ENCODE peak calls at places on chromosomes 3 and 15, in nine cellular contexts. J, N, G, E, K, D, T, Z and R are unnamed samples.

GRCh38 chr15:92069308-92070244 is 216.1 kb downstream of the SLCO3A1 start:
- DNase-seq in D (peak), K (peak), N (no peak), T (peak), E (no peak), Z (peak), G (peak), J (peak), R (peak)

GRCh38 chr3:123590685-123591450 is 6.0 kb upstream of the HACD2 start:
- DNase-seq in T (no peak), D (no peak), Z (no peak), E (no peak), G (no peak), K (no peak), J (no peak), N (no peak), R (no peak)

GRCh38 chr15:88127477-88127799 is 129.1 kb downstream of the NTRK3 start:
- DNase-seq in E (no peak), N (no peak), T (no peak), K (no peak), J (no peak), Z (no peak), G (no peak), D (no peak), R (no peak)

GRCh38 chr3:36911990-36912804 is 32.7 kb downstream of the TRANK1 start:
- DNase-seq in D (peak), E (no peak), N (no peak), G (no peak), T (peak), J (no peak), K (peak), Z (no peak), R (no peak)

GRCh38 chr3:4438296-4438695 is 28.8 kb downstream of the SUMF1 start:
- DNase-seq in D (no peak), Z (no peak), N (no peak), J (no peak), T (no peak), E (no peak), G (no peak), K (no peak), R (no peak)

GRCh38 chr3:105853801-105854432 is 14.9 kb downstream of the CBLB start:
- DNase-seq in E (no peak), G (no peak), Z (no peak), T (no peak), K (no peak), D (no peak), J (no peak), N (no peak), R (no peak)

GRCh38 chr15:88700716-88701115 is 61.9 kb downstream of the ISG20 start:
- DNase-seq in Z (no peak), D (no peak), K (no peak), E (no peak), T (no peak), G (no peak), N (no peak), J (no peak), R (no peak)

GRCh38 chr3:155664922-155665695 is 79.8 kb downstream of the PLCH1 start:
- DNase-seq in K (peak), D (peak), Z (no peak), G (no peak), N (peak), E (no peak), J (peak), T (peak), R (peak)

GRCh38 chr15:94503293-94503692 is 271.9 kb downstream of the MCTP2 start:
- DNase-seq in G (no peak), Z (no peak), K (no peak), T (no peak), D (no peak), J (no peak), N (no peak), E (no peak), R (no peak)

GRCh38 chr3:3200632-3201212 is 21.2 kb upstream of the CRBN start:
- DNase-seq in E (no peak), K (peak), N (peak), D (peak), T (peak), J (peak), G (no peak), Z (no peak), R (peak)

GRCh38 chr3:196012481-196012880 is 69.4 kb downstream of the TFRC start:
- DNase-seq in E (no peak), J (no peak), Z (no peak), K (no peak), G (no peak), D (no peak), T (no peak), N (no peak), R (no peak)

GRCh38 chr15:51460796-51461195 is 119.3 kb downstream of the GLDN start:
- DNase-seq in E (no peak), N (no peak), J (no peak), Z (no peak), G (no peak), T (no peak), K (no peak), D (no peak), R (peak)

GRCh38 chr3:184741259-184741556 is 29.3 kb upstream of the MAGEF1 start:
- DNase-seq in N (no peak), K (no peak), E (no peak), J (no peak), Z (no peak), D (no peak), G (no peak), T (no peak), R (no peak)

GRCh38 chr3:145727416-145727930 is 433.5 kb downstream of the PLOD2 start:
- DNase-seq in Z (no peak), T (no peak), D (peak), G (no peak), E (no peak), J (no peak), K (no peak), N (no peak), R (no peak)

GRCh38 chr3:62622553-62623174 is 249.3 kb upstream of the FEZF2 start:
- DNase-seq in Z (no peak), J (peak), E (no peak), N (peak), K (peak), G (no peak), T (peak), D (peak), R (no peak)

GRCh38 chr3:184180165-184180564 is 5.5 kb downstream of the AP2M1 start:
- DNase-seq in Z (no peak), K (no peak), E (no peak), G (no peak), T (no peak), J (peak), D (peak), N (no peak), R (no peak)

GRCh38 chr15:73052679-73053397 is 575 bp downstream of the NEO1 start:
- DNase-seq in Z (peak), G (peak), D (peak), T (no peak), J (peak), E (peak), K (peak), N (peak), R (no peak)